ENCODE peak calls at places on chromosomes 7 and 10, in eight cellular contexts. B is HT-29, A is glomerular endothelial cell, J is MV-4-11, F is lower leg skin, X is NCI-H1436, Q is dorsolateral prefrontal cortex, C is adrenal gland. I is an unnamed sample.

GRCh38 chr7:596819-597182 is 77.2 kb upstream of the PDGFA start:
- DNase-seq in B (no peak), A (no peak), J (no peak), F (no peak), X (no peak), Q (peak; percentile 64), C (no peak), I (peak; percentile 73)

GRCh38 chr10:82811621-82812020 is 936.6 kb downstream of the NRG3 start:
- DNase-seq in B (peak; percentile 53), A (no peak), J (peak; percentile 30), F (no peak), X (no peak), Q (no peak), C (peak; percentile 18), I (no peak)

GRCh38 chr10:92387289-92387940 is 96.4 kb downstream of the MARCHF5 start:
- DNase-seq in B (peak; percentile 57), A (peak; percentile 31), J (peak; percentile 45), F (peak; percentile 15), X (no peak), Q (no peak), C (peak; percentile 59), I (no peak)

GRCh38 chr10:617471-617870 is 72.0 kb downstream of the DIP2C start:
- DNase-seq in B (no peak), A (no peak), J (no peak), F (no peak), X (no peak), Q (no peak), C (no peak), I (no peak)

GRCh38 chr10:86900955-86901354 is 56.5 kb downstream of the MMRN2 start:
- DNase-seq in B (no peak), A (no peak), J (no peak), F (no peak), X (no peak), Q (peak; percentile 46), C (peak; percentile 97), I (no peak)

GRCh38 chr7:157996359-157997079 is 591.1 kb downstream of the PTPRN2 start:
- DNase-seq in B (no peak), A (no peak), J (no peak), F (no peak), X (no peak), Q (no peak), C (no peak), I (no peak)

GRCh38 chr7:78149787-78150186 is 351.2 kb downstream of the PHTF2 start:
- DNase-seq in B (no peak), A (no peak), J (no peak), F (no peak), X (no peak), Q (no peak), C (peak; percentile 31), I (no peak)

GRCh38 chr10:51007781-51008180 is 66.5 kb upstream of the PRKG1 start:
- DNase-seq in B (no peak), A (no peak), J (no peak), F (no peak), X (no peak), Q (no peak), C (no peak), I (no peak)

GRCh38 chr7:28984631-28985030 is 26.5 kb upstream of the TRIL start:
- DNase-seq in B (peak; percentile 8), A (no peak), J (peak; percentile 81), F (no peak), X (no peak), Q (peak; percentile 63), C (peak; percentile 38), I (peak; percentile 59)

GRCh38 chr10:11358923-11359560 is 252.4 kb downstream of the USP6NL start:
- DNase-seq in B (no peak), A (no peak), J (no peak), F (no peak), X (no peak), Q (no peak), C (no peak), I (no peak)

GRCh38 chr7:45000096-45001032 is at the start of gene CCM2:
- DNase-seq in B (peak; percentile 36), A (no peak), J (peak; percentile 24), F (peak; percentile 89), X (no peak), Q (no peak), C (peak; percentile 71), I (peak; percentile 91)

GRCh38 chr7:120876922-120877321 is 19.0 kb upstream of the TSPAN12 start:
- DNase-seq in B (no peak), A (no peak), J (no peak), F (no peak), X (no peak), Q (no peak), C (no peak), I (no peak)

GRCh38 chr10:132850246-132850645 is 64.3 kb upstream of the NKX6-2 start:
- DNase-seq in B (no peak), A (no peak), J (no peak), F (peak; percentile 56), X (no peak), Q (no peak), C (no peak), I (peak; percentile 70)

GRCh38 chr7:28408974-28409715 is 3.2 kb upstream of the CREB5 start:
- DNase-seq in B (peak; percentile 30), A (peak; percentile 87), J (peak; percentile 89), F (peak; percentile 99), X (peak; percentile 87), Q (peak; percentile 95), C (peak; percentile 92), I (peak; percentile 88)

GRCh38 chr10:132677905-132678298 is 108.0 kb downstream of the NKX6-2 start:
- DNase-seq in B (no peak), A (no peak), J (no peak), F (peak; percentile 59), X (no peak), Q (peak; percentile 18), C (no peak), I (peak; percentile 7)

GRCh38 chr7:143391462-143392404 is 10.6 kb downstream of the ZYX start:
- DNase-seq in B (no peak), A (no peak), J (no peak), F (peak; percentile 93), X (no peak), Q (peak; percentile 28), C (peak; percentile 37), I (no peak)

GRCh38 chr10:71713135-71714040 is 6.2 kb downstream of the C10orf105 start:
- DNase-seq in B (peak; percentile 72), A (no peak), J (peak; percentile 94), F (peak; percentile 97), X (no peak), Q (peak; percentile 86), C (peak; percentile 54), I (peak; percentile 82)

GRCh38 chr10:60757422-60757895 is 20.8 kb upstream of the CDK1 start:
- DNase-seq in B (peak; percentile 30), A (no peak), J (no peak), F (no peak), X (no peak), Q (no peak), C (no peak), I (no peak)

GRCh38 chr10:84138478-84139125 is 707 bp upstream of the GHITM start:
- DNase-seq in B (no peak), A (no peak), J (peak; percentile 28), F (no peak), X (no peak), Q (no peak), C (peak; percentile 43), I (no peak)

GRCh38 chr7:37669818-37670217 is 13.7 kb upstream of the GPR141 start:
- DNase-seq in B (no peak), A (no peak), J (no peak), F (no peak), X (no peak), Q (no peak), C (no peak), I (no peak)